ENCODE peak calls at places on chromosomes 7 and 10, in nine cellular contexts. U is fibroblast of villous mesenchyme; K is IMR-90; M is tibial artery; D is bronchial epithelial cell; V is WTC11; A is CD8-positive, alpha-beta T cell; H is cardiac fibroblast; E is Calu3. O is an unnamed sample.

GRCh38 chr7:73907554-73908122 is 46.7 kb downstream of the TMEM270 start:
- DNase-seq in U (no peak), K (no peak), M (no peak), D (no peak), V (no peak), A (no peak), H (no peak), E (no peak), O (no peak)

GRCh38 chr10:127863231-127863825 is 29.4 kb downstream of the CLRN3 start:
- DNase-seq in U (no peak), K (peak), M (no peak), D (no peak), V (no peak), A (no peak), H (no peak), E (no peak), O (no peak)

GRCh38 chr10:100866575-100867098 is 46.1 kb upstream of the SLF2 start:
- DNase-seq in U (no peak), K (no peak), M (no peak), D (no peak), V (peak), A (no peak), H (no peak), E (no peak), O (no peak)

GRCh38 chr7:48094861-48095293 is 5.8 kb downstream of the UPP1 start:
- DNase-seq in U (peak), K (peak), M (no peak), D (peak), V (no peak), A (no peak), H (peak), E (no peak), O (peak)

GRCh38 chr10:19908991-19909699 is 92.9 kb downstream of the PLXDC2 start:
- DNase-seq in U (no peak), K (no peak), M (no peak), D (no peak), V (no peak), A (no peak), H (no peak), E (no peak), O (no peak)

GRCh38 chr10:122864901-122865300 is 14.5 kb downstream of the FAM24B start:
- DNase-seq in U (no peak), K (peak), M (no peak), D (peak), V (no peak), A (no peak), H (peak), E (no peak), O (peak)

GRCh38 chr7:155807013-155807804 is 5.1 kb downstream of the SHH start:
- DNase-seq in U (no peak), K (no peak), M (no peak), D (no peak), V (no peak), A (no peak), H (no peak), E (no peak), O (no peak)

GRCh38 chr10:108812906-108813305 is 1110.4 kb downstream of the XPNPEP1 start:
- DNase-seq in U (no peak), K (no peak), M (no peak), D (no peak), V (no peak), A (no peak), H (no peak), E (no peak), O (no peak)

GRCh38 chr10:49153971-49154370 is 20.1 kb upstream of the FAM170B start:
- DNase-seq in U (no peak), K (peak), M (peak), D (no peak), V (no peak), A (no peak), H (no peak), E (no peak), O (no peak)

DNA sequence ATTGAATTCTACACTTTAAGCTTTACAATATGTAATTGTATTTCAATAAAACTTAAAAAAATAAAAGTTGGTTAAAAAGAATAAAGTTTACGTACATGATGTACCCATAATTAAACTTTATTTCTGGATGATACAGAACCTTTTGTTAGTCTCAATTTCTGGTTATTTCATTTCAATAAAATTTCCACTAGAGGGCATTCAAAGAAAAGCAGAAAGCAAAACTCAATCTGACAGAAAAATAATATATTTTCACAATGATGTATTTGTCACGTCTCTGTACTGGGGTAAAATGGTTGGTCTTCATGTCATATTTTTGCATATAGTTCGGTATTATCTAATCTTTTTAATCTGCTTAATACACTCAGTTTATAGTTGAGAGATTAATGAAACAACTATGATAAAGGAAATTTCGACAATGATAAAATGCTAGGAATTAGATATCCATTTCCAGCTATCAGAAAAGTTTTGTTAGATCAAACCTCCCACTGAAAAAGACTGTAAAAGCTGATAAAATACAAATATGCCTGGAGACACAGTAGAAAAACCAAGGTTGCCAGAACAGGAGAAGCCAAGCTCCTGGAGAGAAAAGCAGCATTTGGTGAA is 27.4 kb downstream of the ASZ1 start:
- DNase-seq in U (peak), K (peak), M (no peak), D (peak), V (no peak), A (no peak), H (peak), E (no peak), O (peak)
- TF ChIP-seq CTCF in U (peak), K (peak), M (peak), D (no peak), V (no peak), A (no peak), H (peak), E (peak), O (peak)

DNA sequence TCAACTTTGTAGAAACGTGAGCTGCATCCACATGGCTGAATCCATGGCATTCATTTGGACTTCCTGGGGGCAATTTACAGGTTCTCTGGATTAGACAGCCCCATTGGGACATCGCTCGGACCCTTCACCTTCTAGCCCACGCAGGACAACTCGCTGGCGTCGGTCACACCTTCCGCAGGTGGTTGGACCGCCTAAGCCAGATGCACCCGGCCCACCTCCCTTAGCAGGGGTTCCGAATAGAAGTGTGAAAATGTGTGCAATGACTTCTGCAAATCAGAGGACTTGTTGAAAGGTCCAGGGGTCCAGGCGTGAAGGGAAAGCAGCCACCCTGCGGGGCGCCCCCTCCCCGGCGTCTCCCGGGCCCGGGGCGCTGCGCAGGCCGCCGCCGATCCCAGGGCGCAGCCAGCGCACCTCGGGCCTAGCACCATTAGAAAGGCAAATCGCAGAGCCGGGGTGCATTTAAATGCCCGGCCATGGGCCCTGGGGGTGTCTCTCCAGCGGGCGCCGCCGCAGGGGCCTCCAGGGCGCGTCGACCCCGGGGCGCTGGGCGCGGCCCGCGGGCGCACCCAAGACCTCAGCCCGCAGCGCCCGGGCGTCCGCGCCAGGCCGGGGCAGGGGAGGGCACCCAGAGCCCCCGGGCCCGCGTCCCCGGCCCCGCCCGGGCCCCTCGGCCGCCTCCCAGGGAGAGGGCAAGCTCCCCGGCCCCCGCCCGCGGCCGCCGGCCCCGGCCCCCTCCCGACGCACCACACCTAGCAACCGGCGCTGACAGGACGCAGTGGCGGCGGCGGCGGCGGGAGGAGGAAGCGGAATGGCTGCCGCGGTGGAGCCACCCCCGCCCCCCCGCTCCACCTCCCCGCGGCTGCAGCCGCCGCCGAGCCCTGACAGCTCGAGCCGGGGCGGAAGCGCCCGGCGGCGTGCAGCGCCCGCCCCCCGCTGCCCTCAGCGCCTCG is 1.2 kb downstream of the JAZF1 start:
- DNase-seq in U (peak), K (no peak), M (peak), D (no peak), V (peak), A (peak), H (peak), E (peak), O (peak)
- TF ChIP-seq CTCF in U (no peak), K (no peak), M (no peak), D (no peak), V (no peak), A (no peak), H (no peak), E (no peak), O (no peak)

GRCh38 chr7:26117142-26117807 is 34.7 kb upstream of the NFE2L3 start:
- DNase-seq in U (no peak), K (no peak), M (no peak), D (no peak), V (peak), A (no peak), H (no peak), E (no peak), O (no peak)
- TF ChIP-seq CTCF in U (no peak), K (no peak), M (no peak), D (no peak), V (no peak), A (no peak), H (no peak), E (no peak), O (no peak)

GRCh38 chr10:29926649-29927048 is 132.7 kb downstream of the JCAD start:
- DNase-seq in U (peak), K (peak), M (no peak), D (peak), V (peak), A (no peak), H (peak), E (peak), O (peak)
- TF ChIP-seq CTCF in U (peak), K (peak), M (peak), D (peak), V (no peak), A (no peak), H (peak), E (no peak), O (peak)

GRCh38 chr7:148296994-148297644 is 293.4 kb upstream of the C7orf33 start:
- DNase-seq in U (no peak), K (no peak), M (no peak), D (no peak), V (no peak), A (no peak), H (no peak), E (no peak), O (no peak)
- TF ChIP-seq CTCF in U (no peak), K (no peak), M (no peak), D (no peak), V (no peak), A (no peak), H (no peak), E (no peak), O (no peak)

GRCh38 chr10:87659571-87660483 is at the start of gene PAPSS2:
- DNase-seq in U (peak), K (peak), M (peak), D (peak), V (peak), A (no peak), H (peak), E (peak), O (peak)
- TF ChIP-seq CTCF in U (no peak), K (no peak), M (no peak), D (no peak), V (no peak), A (no peak), H (peak), E (no peak), O (no peak)

GRCh38 chr10:71548494-71548846 is 151.8 kb downstream of the CDH23 start:
- DNase-seq in U (no peak), K (peak), M (no peak), D (no peak), V (peak), A (no peak), H (peak), E (no peak), O (no peak)
- TF ChIP-seq CTCF in U (peak), K (peak), M (no peak), D (peak), V (no peak), A (no peak), H (peak), E (peak), O (peak)

GRCh38 chr7:51144178-51144577 is 172.4 kb downstream of the COBL start:
- DNase-seq in U (no peak), K (no peak), M (no peak), D (no peak), V (no peak), A (no peak), H (no peak), E (no peak), O (no peak)

GRCh38 chr7:51140203-51140938 is 176.2 kb downstream of the COBL start:
- DNase-seq in U (no peak), K (no peak), M (no peak), D (no peak), V (no peak), A (no peak), H (no peak), E (no peak), O (no peak)

GRCh38 chr7:51142741-51143390 is 173.7 kb downstream of the COBL start:
- DNase-seq in U (no peak), K (no peak), M (no peak), D (no peak), V (no peak), A (no peak), H (no peak), E (no peak), O (no peak)

GRCh38 chr7:51139796-51140195 is 176.8 kb downstream of the COBL start:
- DNase-seq in U (no peak), K (no peak), M (no peak), D (peak), V (no peak), A (no peak), H (peak), E (peak), O (peak)

GRCh38 chr7:51141451-51141971 is 175.1 kb downstream of the COBL start:
- DNase-seq in U (peak), K (peak), M (no peak), D (peak), V (no peak), A (no peak), H (peak), E (peak), O (peak)
- TF ChIP-seq CTCF in U (peak), K (peak), M (peak), D (peak), V (no peak), A (no peak), H (peak), E (peak), O (peak)